ENCODE peak calls at places on chromosomes 6 and 20, in six cellular contexts. X is Peyer's patch; Q is K562; Y is neural progenitor cell; C is activated CD4-positive, alpha-beta T cell treated with anti-CD3 and anti-CD28 coated beads for 24 hours; M is activated T-helper 1 cell treated with anti-CD3 and anti-CD28 coated beads, Interleukin-2, amount 50 U/mL, for 16 hours. E is an unnamed sample.

GRCh38 chr20:50339196-50339901 is 148.7 kb downstream of the CEBPB start:
- DNase-seq in Q (no peak), C (no peak), Y (peak), X (no peak), M (no peak), E (no peak)

GRCh38 chr20:22920898-22921297 is 114.2 kb upstream of the SSTR4 start:
- DNase-seq in M (no peak), C (no peak), Q (no peak), X (no peak), Y (no peak), E (no peak)

GRCh38 chr6:157632821-157633220 is 190.2 kb upstream of the SNX9 start:
- DNase-seq in Y (no peak), Q (no peak), C (no peak), X (no peak), M (no peak), E (no peak)

GRCh38 chr20:24870876-24871275 is 78.2 kb upstream of the CST7 start:
- DNase-seq in M (no peak), X (no peak), C (no peak), Q (no peak), Y (no peak), E (no peak)

GRCh38 chr6:165671222-165671715 is 8.2 kb upstream of the PDE10A start:
- DNase-seq in C (no peak), M (no peak), Q (no peak), Y (no peak), X (no peak), E (no peak)

GRCh38 chr6:39496951-39497350 is 174.4 kb upstream of the KCNK16 start:
- DNase-seq in X (peak), Q (no peak), Y (no peak), M (no peak), C (no peak), E (no peak)

GRCh38 chr6:22149081-22149480 is 147.8 kb downstream of the PRL start:
- DNase-seq in M (no peak), Q (no peak), Y (no peak), C (no peak), X (no peak), E (no peak)

GRCh38 chr6:167795874-167796667 is 30.6 kb upstream of the AFDN start:
- DNase-seq in X (peak), Q (no peak), C (no peak), Y (no peak), M (no peak), E (peak)

GRCh38 chr6:14932485-14933178 is 313.2 kb upstream of the JARID2 start:
- DNase-seq in X (no peak), C (no peak), Q (peak), Y (peak), M (no peak), E (no peak)

GRCh38 chr6:98653171-98653570 is 181.2 kb upstream of the POU3F2 start:
- DNase-seq in M (no peak), C (no peak), Y (no peak), Q (no peak), X (no peak), E (no peak)

GRCh38 chr6:7343546-7344475 is 30.8 kb upstream of the SSR1 start:
- DNase-seq in X (no peak), Y (no peak), Q (no peak), M (no peak), C (no peak), E (no peak)

GRCh38 chr6:15327271-15327670 is 81.4 kb downstream of the JARID2 start:
- DNase-seq in M (no peak), C (peak), Y (peak), X (peak), Q (peak), E (no peak)

GRCh38 chr6:138970159-138970558 is 17.9 kb downstream of the REPS1 start:
- DNase-seq in C (no peak), Q (no peak), X (no peak), Y (no peak), M (no peak), E (no peak)

GRCh38 chr6:109165392-109165964 is 70.2 kb downstream of the CEP57L1 start:
- DNase-seq in C (no peak), M (no peak), X (peak), Y (peak), Q (peak), E (no peak)